ENCODE peak calls at places on chromosomes 4 and X, in six cellular contexts. One of them, this sample, is unnamed. For H3K79me2, the result is how much of the 10 kb centered on the place peaks cover.

GRCh38 chr4:42871685-42872271 is 20.7 kb upstream of the GRXCR1 start:
- DNase-seq in astrocyte: no peak
- DNase-seq in H9: no peak
- DNase-seq in hepatocyte: no peak
- DNase-seq in fibroblast of lung: no peak
- DNase-seq in GM23248: no peak
- DNase-seq in this sample: no peak

GRCh38 chrX:70998402-70999027 is 67.6 kb upstream of the SLC7A3 start:
- DNase-seq in astrocyte: peak
- DNase-seq in H9: peak
- DNase-seq in hepatocyte: peak
- DNase-seq in fibroblast of lung: peak
- DNase-seq in GM23248: peak
- DNase-seq in this sample: peak

GRCh38 chr4:102103368-102103767 is 241.9 kb downstream of the SLC39A8 start:
- DNase-seq in astrocyte: no peak
- DNase-seq in H9: no peak
- DNase-seq in hepatocyte: no peak
- DNase-seq in fibroblast of lung: no peak
- DNase-seq in GM23248: no peak
- DNase-seq in this sample: no peak

GRCh38 chr4:5222047-5222446 is 170.8 kb downstream of the STK32B start:
- DNase-seq in astrocyte: no peak
- DNase-seq in H9: no peak
- DNase-seq in hepatocyte: no peak
- DNase-seq in fibroblast of lung: no peak
- DNase-seq in GM23248: no peak
- DNase-seq in this sample: no peak

GRCh38 chr4:123235431-123235830 is 161.2 kb upstream of the SPRY1 start:
- DNase-seq in astrocyte: peak
- DNase-seq in H9: no peak
- DNase-seq in hepatocyte: no peak
- DNase-seq in fibroblast of lung: no peak
- DNase-seq in GM23248: peak
- DNase-seq in this sample: no peak

GRCh38 chr4:86306816-86307215 is 53.0 kb downstream of the MAPK10 start:
- DNase-seq in astrocyte: peak
- DNase-seq in H9: no peak
- DNase-seq in hepatocyte: no peak
- DNase-seq in fibroblast of lung: peak
- DNase-seq in GM23248: peak
- DNase-seq in this sample: no peak

GRCh38 chr4:156227321-156227720 is 273.7 kb upstream of the CTSO start:
- DNase-seq in astrocyte: no peak
- DNase-seq in H9: no peak
- DNase-seq in hepatocyte: no peak
- DNase-seq in fibroblast of lung: no peak
- DNase-seq in GM23248: no peak
- DNase-seq in this sample: no peak

GRCh38 chr4:88794087-88794486 is 96.5 kb upstream of the NAP1L5 start:
- DNase-seq in astrocyte: no peak
- DNase-seq in H9: no peak
- DNase-seq in hepatocyte: no peak
- DNase-seq in fibroblast of lung: no peak
- DNase-seq in GM23248: no peak
- DNase-seq in this sample: no peak

GRCh38 chrX:71606536-71607216 is 11.6 kb downstream of the CXCR3 start:
- DNase-seq in astrocyte: no peak
- DNase-seq in H9: no peak
- DNase-seq in hepatocyte: no peak
- DNase-seq in fibroblast of lung: no peak
- DNase-seq in GM23248: no peak
- DNase-seq in this sample: no peak

DNA sequence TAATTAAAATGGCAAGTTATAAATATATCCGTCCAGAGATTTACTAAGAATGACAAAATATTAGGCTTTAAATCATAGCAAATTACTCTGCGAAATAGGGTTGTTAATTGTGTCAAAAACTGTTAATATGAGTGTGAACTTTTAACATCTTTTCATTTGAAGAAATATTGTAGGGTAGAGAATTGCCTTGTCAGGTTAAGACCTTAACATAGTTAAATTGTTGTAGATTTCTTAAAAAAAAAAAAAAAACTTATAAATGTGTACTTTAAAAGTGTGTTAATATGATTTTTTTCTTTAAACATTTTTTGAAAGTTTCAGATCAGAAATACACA is 107.7 kb upstream of the TLR2 start:
- DNase-seq in astrocyte: no peak
- DNase-seq in H9: no peak
- DNase-seq in hepatocyte: no peak
- DNase-seq in fibroblast of lung: no peak
- DNase-seq in GM23248: no peak
- DNase-seq in this sample: no peak
- H3K79me2 ChIP-seq in astrocyte: under half
- H3K79me2 ChIP-seq in H9: under half
- H3K79me2 ChIP-seq in hepatocyte: under half
- H3K79me2 ChIP-seq in fibroblast of lung: under half
- H3K79me2 ChIP-seq in GM23248: under half
- H3K79me2 ChIP-seq in this sample: under half

GRCh38 chrX:39969099-39969825 is 128.5 kb downstream of the BCOR start:
- DNase-seq in astrocyte: no peak
- DNase-seq in H9: peak
- DNase-seq in hepatocyte: no peak
- DNase-seq in fibroblast of lung: no peak
- DNase-seq in GM23248: no peak
- DNase-seq in this sample: no peak
- H2AFZ ChIP-seq in astrocyte: no peak
- H2AFZ ChIP-seq in H9: no peak
- H2AFZ ChIP-seq in hepatocyte: no peak
- H2AFZ ChIP-seq in fibroblast of lung: no peak
- H2AFZ ChIP-seq in GM23248: no peak
- H2AFZ ChIP-seq in this sample: no peak

DNA sequence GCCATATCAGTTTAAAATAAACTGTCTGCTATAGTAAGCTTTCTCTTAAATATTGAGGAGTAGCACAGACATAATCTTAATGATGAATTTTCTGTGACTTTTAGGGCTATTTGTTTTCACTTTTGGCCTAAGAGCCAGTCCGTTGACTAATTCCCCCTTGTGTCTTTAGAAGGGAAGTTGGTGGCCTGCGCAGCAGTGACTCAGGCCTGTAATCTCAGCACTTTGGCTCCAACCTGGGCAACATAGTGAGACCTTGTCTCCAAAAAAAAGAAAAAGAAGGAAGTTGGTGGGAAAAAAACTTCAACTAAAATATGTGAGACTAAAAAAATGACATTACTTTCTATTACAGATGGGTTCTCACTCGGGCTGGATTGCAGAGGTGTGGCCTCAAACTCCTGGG is 3.4 kb downstream of the NCAPG start:
- DNase-seq in astrocyte: peak
- DNase-seq in H9: no peak
- DNase-seq in hepatocyte: no peak
- DNase-seq in fibroblast of lung: peak
- DNase-seq in GM23248: peak
- DNase-seq in this sample: no peak
- H3K79me2 ChIP-seq in astrocyte: half or more
- H3K79me2 ChIP-seq in H9: under half
- H3K79me2 ChIP-seq in hepatocyte: under half
- H3K79me2 ChIP-seq in fibroblast of lung: half or more
- H3K79me2 ChIP-seq in GM23248: half or more
- H3K79me2 ChIP-seq in this sample: half or more

GRCh38 chr4:136505020-136505419 is 1027.3 kb downstream of the PCDH18 start:
- DNase-seq in astrocyte: peak
- DNase-seq in H9: no peak
- DNase-seq in hepatocyte: no peak
- DNase-seq in fibroblast of lung: no peak
- DNase-seq in GM23248: no peak
- DNase-seq in this sample: peak
- H2AFZ ChIP-seq in astrocyte: no peak
- H2AFZ ChIP-seq in H9: no peak
- H2AFZ ChIP-seq in hepatocyte: no peak
- H2AFZ ChIP-seq in fibroblast of lung: no peak
- H2AFZ ChIP-seq in GM23248: no peak
- H2AFZ ChIP-seq in this sample: peak